ENCODE peak calls at places on chromosomes 11 and 22, in five cellular contexts. One of them, this sample, is unnamed.

GRCh38 chr11:117273550-117274289 is 17.4 kb upstream of the BACE1-AS start:
- DNase-seq in SK-N-SH: no peak
- DNase-seq in H1: peak
- DNase-seq in HCT116: no peak
- DNase-seq in K562: peak
- DNase-seq in this sample: no peak

GRCh38 chr11:16787035-16787744 is 48.7 kb downstream of the C11orf58 start:
- DNase-seq in K562: no peak
- DNase-seq in SK-N-SH: no peak
- DNase-seq in HCT116: no peak
- DNase-seq in H1: no peak
- DNase-seq in this sample: no peak

GRCh38 chr22:35685731-35686130 is 31.9 kb upstream of the APOL5 start:
- DNase-seq in SK-N-SH: no peak
- DNase-seq in H1: no peak
- DNase-seq in HCT116: no peak
- DNase-seq in K562: no peak
- DNase-seq in this sample: no peak

GRCh38 chr22:47794851-47795250 is 1032.4 kb downstream of the TBC1D22A start:
- DNase-seq in HCT116: no peak
- DNase-seq in K562: no peak
- DNase-seq in SK-N-SH: no peak
- DNase-seq in H1: no peak
- DNase-seq in this sample: no peak

GRCh38 chr22:40329466-40329865 is 16.8 kb upstream of the ADSL start:
- DNase-seq in H1: no peak
- DNase-seq in K562: no peak
- DNase-seq in SK-N-SH: no peak
- DNase-seq in HCT116: no peak
- DNase-seq in this sample: no peak

GRCh38 chr11:65964906-65965305 is 3.4 kb downstream of the SART1 start:
- DNase-seq in H1: no peak
- DNase-seq in HCT116: no peak
- DNase-seq in SK-N-SH: no peak
- DNase-seq in K562: no peak
- DNase-seq in this sample: no peak

GRCh38 chr22:31947296-31947695 is 3.0 kb downstream of the YWHAH start:
- DNase-seq in H1: no peak
- DNase-seq in HCT116: no peak
- DNase-seq in SK-N-SH: no peak
- DNase-seq in K562: no peak
- DNase-seq in this sample: peak

GRCh38 chr22:49212466-49212865 is 615.2 kb downstream of the BRD1 start:
- DNase-seq in H1: no peak
- DNase-seq in K562: no peak
- DNase-seq in HCT116: no peak
- DNase-seq in SK-N-SH: no peak
- DNase-seq in this sample: no peak

GRCh38 chr11:68924073-68924925 is 20.6 kb downstream of the IGHMBP2 start:
- DNase-seq in H1: no peak
- DNase-seq in K562: no peak
- DNase-seq in SK-N-SH: no peak
- DNase-seq in HCT116: no peak
- DNase-seq in this sample: no peak

GRCh38 chr22:28299760-28300159 is 379.9 kb downstream of the TTC28 start:
- DNase-seq in K562: no peak
- DNase-seq in H1: no peak
- DNase-seq in HCT116: no peak
- DNase-seq in SK-N-SH: no peak
- DNase-seq in this sample: no peak

GRCh38 chr11:11396290-11397042 is 43.4 kb upstream of the CSNK2A3 start:
- DNase-seq in SK-N-SH: no peak
- DNase-seq in HCT116: no peak
- DNase-seq in K562: no peak
- DNase-seq in H1: no peak
- DNase-seq in this sample: no peak

GRCh38 chr11:61065955-61066638 is 36.2 kb upstream of the CD5 start:
- DNase-seq in HCT116: no peak
- DNase-seq in H1: no peak
- DNase-seq in SK-N-SH: no peak
- DNase-seq in K562: no peak
- DNase-seq in this sample: no peak

GRCh38 chr11:2462986-2463765 is 18.4 kb downstream of the KCNQ1 start:
- DNase-seq in H1: no peak
- DNase-seq in SK-N-SH: no peak
- DNase-seq in HCT116: peak
- DNase-seq in K562: no peak
- DNase-seq in this sample: no peak

GRCh38 chr11:37811349-37811748 is 1213.3 kb upstream of the RAG2 start:
- DNase-seq in H1: no peak
- DNase-seq in K562: no peak
- DNase-seq in HCT116: no peak
- DNase-seq in SK-N-SH: no peak
- DNase-seq in this sample: no peak

GRCh38 chr22:35464399-35464798 is 64.5 kb downstream of the MCM5 start:
- DNase-seq in H1: no peak
- DNase-seq in SK-N-SH: no peak
- DNase-seq in HCT116: no peak
- DNase-seq in K562: no peak
- DNase-seq in this sample: no peak

GRCh38 chr11:57182896-57183295 is 1.1 kb downstream of the LRRC55 start:
- DNase-seq in HCT116: no peak
- DNase-seq in K562: no peak
- DNase-seq in H1: no peak
- DNase-seq in SK-N-SH: no peak
- DNase-seq in this sample: no peak

GRCh38 chr11:40867991-40868685 is 591.3 kb downstream of the LRRC4C start:
- DNase-seq in K562: no peak
- DNase-seq in H1: no peak
- DNase-seq in HCT116: no peak
- DNase-seq in SK-N-SH: no peak
- DNase-seq in this sample: no peak

GRCh38 chr11:16299390-16299789 is 57.0 kb downstream of the SOX6 start:
- DNase-seq in H1: no peak
- DNase-seq in HCT116: no peak
- DNase-seq in K562: no peak
- DNase-seq in SK-N-SH: no peak
- DNase-seq in this sample: no peak

GRCh38 chr22:38694945-38695344 is 5.8 kb downstream of the JOSD1 start:
- DNase-seq in HCT116: no peak
- DNase-seq in K562: no peak
- DNase-seq in SK-N-SH: no peak
- DNase-seq in H1: no peak
- DNase-seq in this sample: no peak

GRCh38 chr11:45473491-45473890 is 187.3 kb upstream of the SYT13 start:
- DNase-seq in SK-N-SH: no peak
- DNase-seq in HCT116: no peak
- DNase-seq in K562: no peak
- DNase-seq in H1: no peak
- DNase-seq in this sample: no peak

GRCh38 chr22:36223504-36223903 is 15.8 kb downstream of the APOL2 start:
- DNase-seq in SK-N-SH: no peak
- DNase-seq in H1: no peak
- DNase-seq in K562: no peak
- DNase-seq in HCT116: no peak
- DNase-seq in this sample: no peak

GRCh38 chr11:132062031-132062430 is 691.6 kb downstream of the NTM start:
- DNase-seq in SK-N-SH: no peak
- DNase-seq in H1: no peak
- DNase-seq in HCT116: no peak
- DNase-seq in K562: no peak
- DNase-seq in this sample: no peak

GRCh38 chr11:13038366-13038765 is 29.2 kb downstream of the RASSF10 start:
- DNase-seq in HCT116: no peak
- DNase-seq in K562: no peak
- DNase-seq in SK-N-SH: no peak
- DNase-seq in H1: no peak
- DNase-seq in this sample: no peak

GRCh38 chr11:70240337-70240736 is 30.2 kb upstream of the PPFIA1 start:
- DNase-seq in K562: no peak
- DNase-seq in HCT116: no peak
- DNase-seq in H1: no peak
- DNase-seq in SK-N-SH: no peak
- DNase-seq in this sample: no peak

GRCh38 chr11:73308963-73309960 is 1.2 kb downstream of the ARHGEF17 start:
- DNase-seq in HCT116: peak
- DNase-seq in SK-N-SH: no peak
- DNase-seq in H1: no peak
- DNase-seq in K562: peak
- DNase-seq in this sample: peak

GRCh38 chr11:65486570-65487466 is 12.0 kb upstream of the MALAT1 start:
- DNase-seq in HCT116: no peak
- DNase-seq in H1: no peak
- DNase-seq in K562: no peak
- DNase-seq in SK-N-SH: no peak
- DNase-seq in this sample: no peak

GRCh38 chr22:25156736-25157135 is 42.9 kb upstream of the CRYBB3 start:
- DNase-seq in H1: no peak
- DNase-seq in HCT116: no peak
- DNase-seq in K562: no peak
- DNase-seq in SK-N-SH: no peak
- DNase-seq in this sample: no peak

GRCh38 chr22:25154686-25154999 is 45.0 kb upstream of the CRYBB3 start:
- DNase-seq in HCT116: no peak
- DNase-seq in K562: no peak
- DNase-seq in H1: no peak
- DNase-seq in SK-N-SH: no peak
- DNase-seq in this sample: no peak

GRCh38 chr22:25159028-25159427 is 40.6 kb upstream of the CRYBB3 start:
- DNase-seq in H1: no peak
- DNase-seq in HCT116: no peak
- DNase-seq in K562: no peak
- DNase-seq in SK-N-SH: no peak
- DNase-seq in this sample: no peak

GRCh38 chr22:25149014-25149413 is 50.6 kb upstream of the CRYBB3 start:
- DNase-seq in H1: no peak
- DNase-seq in K562: no peak
- DNase-seq in SK-N-SH: no peak
- DNase-seq in HCT116: no peak
- DNase-seq in this sample: no peak

DNA sequence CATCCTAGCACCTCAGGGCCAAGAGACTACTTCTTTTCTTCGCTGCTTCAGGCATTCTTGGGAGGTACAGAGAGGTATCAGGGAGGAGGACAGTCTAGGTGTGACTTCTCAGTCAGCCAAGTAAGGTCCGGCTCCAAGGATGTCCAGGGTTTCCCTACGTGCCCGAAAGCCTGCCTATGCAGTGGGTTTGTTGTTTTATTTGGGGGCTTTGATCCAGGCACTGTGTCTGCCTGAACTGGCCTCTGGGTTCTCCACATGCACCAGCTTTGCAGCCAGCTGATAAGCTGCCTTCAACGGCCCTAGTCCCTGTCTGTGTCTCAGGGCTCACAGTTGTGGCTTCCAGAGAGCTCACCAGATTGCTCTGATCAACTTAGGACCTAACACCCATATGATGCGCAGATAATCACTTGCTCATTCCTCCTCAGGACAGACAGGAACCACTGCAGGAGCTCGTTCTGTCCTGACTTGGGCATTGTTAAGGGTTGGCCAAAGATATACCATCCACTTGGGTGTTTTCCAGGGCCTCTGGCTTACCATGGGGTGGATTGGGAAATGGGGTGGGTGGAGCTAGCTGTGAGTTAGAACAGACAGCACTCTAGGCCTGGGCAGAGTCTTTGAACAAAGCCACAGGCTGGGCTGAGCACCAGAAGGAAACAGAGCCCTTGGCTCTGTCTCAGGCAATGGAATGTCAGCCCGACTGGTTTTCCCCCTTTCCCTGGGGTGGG is 45.5 kb upstream of the CRYBB3 start:
- DNase-seq in HCT116: no peak
- DNase-seq in H1: no peak
- DNase-seq in SK-N-SH: peak
- DNase-seq in K562: no peak
- DNase-seq in this sample: peak
- TF ChIP-seq JUND in HCT116: no peak
- TF ChIP-seq JUND in H1: no peak
- TF ChIP-seq JUND in SK-N-SH: no peak
- TF ChIP-seq JUND in K562: no peak
- TF ChIP-seq JUND in this sample: no peak

GRCh38 chr11:7480132-7480531 is 5.2 kb upstream of the OLFML1 start:
- DNase-seq in K562: no peak
- DNase-seq in HCT116: no peak
- DNase-seq in H1: no peak
- DNase-seq in SK-N-SH: no peak
- DNase-seq in this sample: no peak
- TF ChIP-seq JUND in K562: no peak
- TF ChIP-seq JUND in HCT116: no peak
- TF ChIP-seq JUND in H1: no peak
- TF ChIP-seq JUND in SK-N-SH: no peak
- TF ChIP-seq JUND in this sample: no peak

GRCh38 chr11:76558473-76558872 is 112.1 kb downstream of the LRRC32 start:
- DNase-seq in HCT116: no peak
- DNase-seq in SK-N-SH: no peak
- DNase-seq in K562: no peak
- DNase-seq in H1: no peak
- DNase-seq in this sample: no peak

GRCh38 chr11:76558891-76559290 is 111.7 kb downstream of the LRRC32 start:
- DNase-seq in K562: no peak
- DNase-seq in H1: no peak
- DNase-seq in HCT116: no peak
- DNase-seq in SK-N-SH: no peak
- DNase-seq in this sample: no peak

GRCh38 chr11:76562541-76562940 is 108.0 kb downstream of the LRRC32 start:
- DNase-seq in SK-N-SH: no peak
- DNase-seq in HCT116: no peak
- DNase-seq in H1: no peak
- DNase-seq in K562: no peak
- DNase-seq in this sample: no peak

GRCh38 chr11:76561245-76561644 is 109.3 kb downstream of the LRRC32 start:
- DNase-seq in K562: no peak
- DNase-seq in SK-N-SH: no peak
- DNase-seq in H1: no peak
- DNase-seq in HCT116: no peak
- DNase-seq in this sample: no peak

GRCh38 chr11:76560219-76560618 is 110.3 kb downstream of the LRRC32 start:
- DNase-seq in H1: no peak
- DNase-seq in K562: no peak
- DNase-seq in SK-N-SH: no peak
- DNase-seq in HCT116: peak
- DNase-seq in this sample: no peak
- TF ChIP-seq JUND in H1: no peak
- TF ChIP-seq JUND in K562: no peak
- TF ChIP-seq JUND in SK-N-SH: no peak
- TF ChIP-seq JUND in HCT116: peak
- TF ChIP-seq JUND in this sample: no peak

GRCh38 chr11:8685306-8685705 is 2.7 kb downstream of the RPL27A start:
- DNase-seq in SK-N-SH: no peak
- DNase-seq in H1: no peak
- DNase-seq in K562: no peak
- DNase-seq in HCT116: no peak
- DNase-seq in this sample: no peak
- TF ChIP-seq JUND in SK-N-SH: no peak
- TF ChIP-seq JUND in H1: no peak
- TF ChIP-seq JUND in K562: no peak
- TF ChIP-seq JUND in HCT116: no peak
- TF ChIP-seq JUND in this sample: no peak

GRCh38 chr11:33779849-33780528 is 5.7 kb upstream of the FBXO3 start:
- DNase-seq in H1: no peak
- DNase-seq in K562: no peak
- DNase-seq in SK-N-SH: no peak
- DNase-seq in HCT116: no peak
- DNase-seq in this sample: no peak
- TF ChIP-seq JUND in H1: no peak
- TF ChIP-seq JUND in K562: no peak
- TF ChIP-seq JUND in SK-N-SH: no peak
- TF ChIP-seq JUND in HCT116: no peak
- TF ChIP-seq JUND in this sample: no peak

GRCh38 chr22:19179472-19180048 is 1.0 kb upstream of the SLC25A1 start:
- DNase-seq in HCT116: peak
- DNase-seq in SK-N-SH: peak
- DNase-seq in K562: peak
- DNase-seq in H1: peak
- DNase-seq in this sample: peak
- TF ChIP-seq JUND in HCT116: no peak
- TF ChIP-seq JUND in SK-N-SH: no peak
- TF ChIP-seq JUND in K562: no peak
- TF ChIP-seq JUND in H1: no peak
- TF ChIP-seq JUND in this sample: no peak

This sample was measured in T47D.